ENCODE peak calls at places on chromosomes 6 and 20, in five cellular contexts. P is T follicular helper cell, L is ascending aorta, W is SW480, O is NCI-H345. Y is an unnamed sample.

GRCh38 chr6:3888153-3888957 is 39.2 kb downstream of the FAM50B start:
- DNase-seq in P (no peak), L (no peak), W (no peak), O (no peak), Y (peak)

GRCh38 chr6:35048031-35048613 is 93.0 kb downstream of the TCP11 start:
- DNase-seq in P (no peak), L (no peak), W (no peak), O (no peak), Y (no peak)

GRCh38 chr6:133191323-133191722 is 49.8 kb upstream of the EYA4 start:
- DNase-seq in P (no peak), L (no peak), W (no peak), O (no peak), Y (no peak)

GRCh38 chr6:109978174-109979032 is at the start of gene GPR6:
- DNase-seq in P (no peak), L (no peak), W (no peak), O (peak), Y (peak)

GRCh38 chr6:169173532-169174268 is 79.9 kb downstream of the THBS2 start:
- DNase-seq in P (no peak), L (peak), W (peak), O (no peak), Y (no peak)

GRCh38 chr20:36461600-36462439 is 79.5 kb upstream of the MYL9 start:
- DNase-seq in P (peak), L (peak), W (peak), O (peak), Y (peak)

GRCh38 chr6:18277181-18278006 is 13.1 kb upstream of the DEK start:
- DNase-seq in P (no peak), L (no peak), W (peak), O (peak), Y (no peak)

GRCh38 chr6:90290991-90291390 is 5.7 kb downstream of the BACH2 start:
- DNase-seq in P (no peak), L (no peak), W (no peak), O (no peak), Y (no peak)

GRCh38 chr6:170443151-170443662 is 109.9 kb downstream of the PSMB1 start:
- DNase-seq in P (no peak), L (peak), W (no peak), O (no peak), Y (peak)

GRCh38 chr6:165488624-165489295 is 174.3 kb downstream of the PDE10A start:
- DNase-seq in P (no peak), L (no peak), W (no peak), O (no peak), Y (no peak)

GRCh38 chr6:6320901-6321300 is 439 bp upstream of the F13A1 start:
- DNase-seq in P (no peak), L (no peak), W (peak), O (no peak), Y (no peak)

GRCh38 chr6:56288347-56288746 is 41.0 kb upstream of the COL21A1 start:
- DNase-seq in P (no peak), L (no peak), W (peak), O (peak), Y (no peak)

GRCh38 chr6:133945158-133945557 is 7.9 kb upstream of the TBPL1 start:
- DNase-seq in P (no peak), L (no peak), W (no peak), O (no peak), Y (no peak)

GRCh38 chr20:32807706-32808105 is 12.0 kb upstream of the MAPRE1 start:
- DNase-seq in P (no peak), L (no peak), W (no peak), O (no peak), Y (no peak)

GRCh38 chr6:44487611-44488010 is 100.1 kb downstream of the CDC5L start:
- DNase-seq in P (no peak), L (no peak), W (no peak), O (no peak), Y (no peak)

GRCh38 chr6:27161946-27162603 is 85.4 kb upstream of the PRSS16 start:
- DNase-seq in P (no peak), L (no peak), W (no peak), O (peak), Y (peak)

GRCh38 chr20:58792426-58792825 is 58.3 kb downstream of the GNAS-AS1 start:
- DNase-seq in P (no peak), L (no peak), W (no peak), O (no peak), Y (no peak)

GRCh38 chr6:45830441-45831139 is 185.1 kb downstream of the CLIC5 start:
- DNase-seq in P (no peak), L (no peak), W (no peak), O (no peak), Y (no peak)

GRCh38 chr6:33547499-33547898 is 32.6 kb downstream of the BAK1 start:
- DNase-seq in P (no peak), L (no peak), W (no peak), O (no peak), Y (no peak)

GRCh38 chr6:125338381-125338780 is 36.6 kb upstream of the HDDC2 start:
- DNase-seq in P (no peak), L (no peak), W (no peak), O (no peak), Y (no peak)

GRCh38 chr6:57068066-57068465 is 21.6 kb downstream of the KIAA1586 start:
- DNase-seq in P (no peak), L (no peak), W (no peak), O (no peak), Y (no peak)

GRCh38 chr6:106537662-106538061 is 91.6 kb downstream of the RTN4IP1 start:
- DNase-seq in P (no peak), L (no peak), W (no peak), O (no peak), Y (no peak)

GRCh38 chr6:155561262-155561970 is 105.8 kb upstream of the NOX3 start:
- DNase-seq in P (no peak), L (no peak), W (peak), O (no peak), Y (peak)

GRCh38 chr20:60882776-60883303 is 369.2 kb upstream of the CDH4 start:
- DNase-seq in P (no peak), L (no peak), W (no peak), O (no peak), Y (no peak)

GRCh38 chr6:115613488-115613887 is 447.2 kb downstream of the FRK start:
- DNase-seq in P (no peak), L (no peak), W (no peak), O (no peak), Y (no peak)

GRCh38 chr6:148885920-148886845 is 139.4 kb downstream of the UST start:
- DNase-seq in P (no peak), L (no peak), W (no peak), O (no peak), Y (no peak)

GRCh38 chr20:13149371-13149770 is 71.7 kb upstream of the ISM1 start:
- DNase-seq in P (no peak), L (no peak), W (no peak), O (no peak), Y (no peak)

GRCh38 chr20:33169176-33169794 is 1.3 kb downstream of the BPIFA2 start:
- DNase-seq in P (no peak), L (no peak), W (no peak), O (no peak), Y (peak)

GRCh38 chr6:14711056-14711703 is 534.7 kb upstream of the JARID2 start:
- DNase-seq in P (no peak), L (no peak), W (peak), O (no peak), Y (peak)

GRCh38 chr6:14072084-14072483 is 45.5 kb upstream of the CD83 start:
- DNase-seq in P (no peak), L (no peak), W (no peak), O (no peak), Y (no peak)

GRCh38 chr6:135531954-135532490 is 34.5 kb upstream of the AHI1 start:
- DNase-seq in P (no peak), L (no peak), W (no peak), O (no peak), Y (no peak)

GRCh38 chr6:53465732-53466131 is 79.2 kb downstream of the GCLC start:
- DNase-seq in P (no peak), L (no peak), W (no peak), O (no peak), Y (no peak)

GRCh38 chr6:31597006-31597405 is 4.2 kb upstream of the NCR3 start:
- DNase-seq in P (no peak), L (no peak), W (peak), O (peak), Y (peak)

GRCh38 chr6:142695016-142695415 is 250.0 kb downstream of the HIVEP2 start:
- DNase-seq in P (no peak), L (no peak), W (no peak), O (no peak), Y (no peak)

Y was measured in HT-29.